ENCODE peak calls at places on chromosome 2, in four cellular contexts. A, I, F and D are unnamed samples. For H3K4me1, the result is how much of the 10 kb centered on the place peaks cover.

GRCh38 chr2:96952976-96953610 is 33.3 kb downstream of the FAM178B start:
- DNase-seq in A (no peak), F (no peak), I (no peak), D (peak)

GRCh38 chr2:173644146-173644545 is 289.5 kb downstream of the CDCA7 start:
- DNase-seq in A (peak), F (no peak), I (peak), D (peak)

GRCh38 chr2:88212251-88212790 is 42.2 kb downstream of the THNSL2 start:
- DNase-seq in I (peak), A (peak), F (peak), D (peak)

GRCh38 chr2:215436705-215437570 is 1.1 kb upstream of the FN1 start:
- DNase-seq in I (peak), A (peak), F (peak), D (peak)

GRCh38 chr2:119243621-119244020 is 20.0 kb downstream of the STEAP3 start:
- DNase-seq in I (no peak), A (no peak), F (no peak), D (no peak)

GRCh38 chr2:216206041-216206699 is 97.0 kb downstream of the XRCC5 start:
- DNase-seq in A (no peak), F (no peak), I (no peak), D (no peak)

GRCh38 chr2:179580378-179581146 is 280.9 kb downstream of the ZNF385B start:
- DNase-seq in F (no peak), A (no peak), I (no peak), D (no peak)

GRCh38 chr2:102057502-102058292 is 65.9 kb downstream of the IL1R2 start:
- DNase-seq in A (no peak), F (no peak), I (no peak), D (no peak)

GRCh38 chr2:111665551-111666116 is 218.4 kb downstream of the ANAPC1 start:
- DNase-seq in F (no peak), I (no peak), A (no peak), D (no peak)

GRCh38 chr2:134677866-134678774 is 40.7 kb downstream of the TMEM163 start:
- DNase-seq in F (peak), A (no peak), I (no peak), D (no peak)

GRCh38 chr2:170845343-170845742 is 28.7 kb downstream of the GAD1 start:
- DNase-seq in I (no peak), F (peak), A (no peak), D (no peak)

GRCh38 chr2:219119422-219120043 is 41.1 kb downstream of the NHEJ1 start:
- DNase-seq in A (peak), F (peak), I (peak), D (peak)

GRCh38 chr2:62505109-62505508 is 886 bp downstream of the TMEM17 start:
- DNase-seq in F (no peak), I (no peak), A (no peak), D (no peak)

GRCh38 chr2:191901031-191901430 is 54.1 kb upstream of the CAVIN2 start:
- DNase-seq in A (no peak), F (no peak), I (no peak), D (no peak)

GRCh38 chr2:241268716-241269445 is 46.6 kb downstream of the HDLBP start:
- DNase-seq in F (no peak), A (peak), I (peak), D (peak)

GRCh38 chr2:148642891-148643416 is 1.6 kb upstream of the EPC2 start:
- DNase-seq in I (no peak), F (no peak), A (no peak), D (peak)
- H3K9ac ChIP-seq in I (no peak), F (no peak), A (no peak), D (no peak)

GRCh38 chr2:47631840-47632398 is 151.0 kb upstream of the MSH6 start:
- DNase-seq in A (peak), I (peak), F (no peak), D (peak)

GRCh38 chr2:47626664-47627063 is 156.3 kb upstream of the MSH6 start:
- DNase-seq in A (no peak), F (no peak), I (no peak), D (no peak)

GRCh38 chr2:47632754-47633153 is 150.2 kb upstream of the MSH6 start:
- DNase-seq in F (no peak), I (no peak), A (no peak), D (no peak)

GRCh38 chr2:47629501-47630460 is 153.2 kb upstream of the MSH6 start:
- DNase-seq in I (no peak), F (no peak), A (no peak), D (no peak)

DNA sequence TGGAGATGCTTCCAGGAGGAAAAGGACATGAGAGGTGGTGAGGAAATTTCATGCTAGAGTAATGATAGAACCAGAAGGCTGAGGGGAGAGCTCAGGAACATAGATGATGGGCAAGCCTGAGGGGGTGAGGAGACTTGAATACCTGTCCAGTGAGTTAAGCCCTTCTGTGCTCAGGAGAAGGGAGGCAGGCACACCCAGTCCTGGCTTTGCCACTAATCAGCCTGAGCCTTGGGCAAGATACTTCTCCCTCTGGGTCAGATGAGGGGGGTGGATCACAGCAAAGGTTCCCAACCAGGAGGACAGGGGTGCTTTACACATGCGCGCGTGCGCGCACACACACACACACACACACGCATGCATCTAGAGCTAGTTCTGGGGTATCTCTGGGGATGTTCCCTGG is 151.6 kb upstream of the MSH6 start:
- DNase-seq in F (no peak), A (peak), I (no peak), D (no peak)
- H2AFZ ChIP-seq in F (no peak), A (peak), I (peak), D (no peak)

GRCh38 chr2:43082111-43082877 is 144.1 kb downstream of the ZFP36L2 start:
- DNase-seq in F (no peak), I (peak), A (peak), D (peak)

GRCh38 chr2:43083278-43083677 is 143.1 kb downstream of the ZFP36L2 start:
- DNase-seq in F (no peak), I (peak), A (no peak), D (peak)

GRCh38 chr2:43083710-43084698 is 142.4 kb downstream of the ZFP36L2 start:
- DNase-seq in F (peak), A (peak), I (peak), D (peak)

GRCh38 chr2:43081131-43081745 is 145.2 kb downstream of the ZFP36L2 start:
- DNase-seq in A (no peak), F (no peak), I (no peak), D (no peak)

GRCh38 chr2:43082878-43083261 is 143.5 kb downstream of the ZFP36L2 start:
- DNase-seq in A (no peak), F (no peak), I (no peak), D (no peak)
- H3K4me1 ChIP-seq in A (half or more), F (under half), I (half or more), D (under half)

GRCh38 chr2:217512728-217513127 is 490.1 kb downstream of the TNS1 start:
- DNase-seq in F (no peak), A (no peak), I (no peak), D (no peak)

GRCh38 chr2:217512259-217512658 is 490.5 kb downstream of the TNS1 start:
- DNase-seq in I (peak), F (no peak), A (no peak), D (peak)

GRCh38 chr2:217510790-217511291 is 492.0 kb downstream of the TNS1 start:
- DNase-seq in I (peak), A (peak), F (peak), D (peak)

GRCh38 chr2:217511850-217512249 is 490.9 kb downstream of the TNS1 start:
- DNase-seq in I (no peak), A (no peak), F (no peak), D (no peak)

DNA sequence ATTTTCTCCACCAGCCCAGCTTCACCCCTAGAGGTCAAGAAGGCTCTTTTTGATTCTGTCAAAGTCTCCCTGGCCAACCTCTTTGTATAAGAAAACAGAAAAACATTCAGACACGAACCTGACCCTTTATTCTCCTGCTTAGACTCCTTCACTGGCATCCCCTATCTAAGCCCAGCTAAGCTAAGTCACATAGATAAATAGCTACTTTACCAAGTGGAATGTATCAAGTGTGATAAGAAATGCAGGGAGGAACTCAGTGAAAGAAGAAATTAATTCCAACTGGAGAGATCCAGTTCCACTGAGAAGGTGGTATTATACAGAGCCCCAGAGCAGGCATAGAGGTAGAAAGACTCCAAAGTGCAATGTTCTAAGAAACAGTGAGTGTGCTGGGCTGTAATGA is 489.5 kb downstream of the TNS1 start:
- DNase-seq in F (no peak), I (no peak), A (no peak), D (no peak)
- H3K9ac ChIP-seq in F (no peak), I (no peak), A (no peak), D (no peak)

DNA sequence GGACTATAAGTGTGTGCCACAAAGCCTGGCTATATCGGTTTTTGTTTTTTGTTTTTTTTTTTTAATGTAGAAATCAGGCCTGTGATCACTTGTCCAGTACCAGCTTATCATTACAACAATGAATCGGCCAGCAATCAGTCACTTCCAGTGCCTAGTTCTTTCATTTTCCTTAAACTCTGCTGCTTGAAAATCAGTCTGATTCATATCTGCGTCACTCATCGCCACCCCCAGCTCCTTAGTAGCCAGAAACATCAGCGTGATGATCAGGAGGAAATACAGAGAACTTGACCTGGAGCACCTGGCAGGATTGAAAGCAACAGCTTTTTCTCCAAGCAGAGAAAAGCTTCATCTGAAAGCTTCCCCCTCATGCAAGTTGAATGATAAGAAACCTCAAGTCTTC is 75.4 kb downstream of the SPTBN1 start:
- DNase-seq in I (peak), A (peak), F (no peak), D (peak)
- H2AFZ ChIP-seq in I (no peak), A (peak), F (no peak), D (no peak)

DNA sequence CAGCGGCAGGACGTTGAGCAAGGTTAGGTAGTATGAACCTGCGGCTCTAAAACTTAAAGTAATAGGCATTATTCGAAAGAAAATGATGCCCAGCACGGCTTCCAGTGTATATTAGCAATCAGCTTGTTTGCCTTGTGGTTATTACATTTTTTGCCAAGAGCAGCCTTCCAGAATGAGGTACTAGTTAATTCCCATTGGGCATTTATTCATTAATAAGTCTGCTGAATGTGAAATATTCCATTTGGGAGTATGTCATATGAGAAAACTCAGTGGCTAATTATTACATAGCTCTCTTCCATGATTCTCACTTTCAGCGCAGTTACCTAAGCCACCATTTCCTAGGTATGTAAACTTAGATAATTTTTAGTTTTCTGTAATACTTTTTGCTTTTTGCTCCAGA is 12.9 kb downstream of the CRIM1 start:
- DNase-seq in A (no peak), I (no peak), F (no peak), D (no peak)
- H3K4me1 ChIP-seq in A (half or more), I (half or more), F (half or more), D (under half)

GRCh38 chr2:213710164-213710563 is 425.9 kb downstream of the SPAG16 start:
- DNase-seq in F (no peak), A (no peak), I (no peak), D (no peak)
- H3K9ac ChIP-seq in F (no peak), A (no peak), I (no peak), D (no peak)

GRCh38 chr2:65608391-65608790 is 176.0 kb upstream of the SPRED2 start:
- DNase-seq in F (no peak), I (no peak), A (no peak), D (no peak)
- H2AFZ ChIP-seq in F (peak), I (no peak), A (no peak), D (no peak)

GRCh38 chr2:45732436-45732835 is 81.0 kb downstream of the PRKCE start:
- DNase-seq in A (no peak), I (no peak), F (no peak), D (no peak)

GRCh38 chr2:45731146-45731545 is 79.7 kb downstream of the PRKCE start:
- DNase-seq in F (no peak), I (no peak), A (no peak), D (no peak)

GRCh38 chr2:45724329-45724728 is 72.9 kb downstream of the PRKCE start:
- DNase-seq in A (no peak), I (no peak), F (no peak), D (peak)

GRCh38 chr2:45729753-45730512 is 78.5 kb downstream of the PRKCE start:
- DNase-seq in A (peak), I (no peak), F (peak), D (no peak)

GRCh38 chr2:45728458-45728942 is 77.0 kb downstream of the PRKCE start:
- DNase-seq in F (no peak), A (no peak), I (no peak), D (no peak)
- H3K4me1 ChIP-seq in F (under half), A (under half), I (under half), D (under half)